ENCODE peak calls at places on chromosomes 6 and 20, in eight cellular contexts. One of them, this sample, is unnamed.

GRCh38 chr6:36737043-36737785 is 39.6 kb downstream of the RAB44 start:
- DNase-seq in G401: no peak
- DNase-seq in NCI-H748 treated with DMSO at 0.1 percent for 48 hours: no peak
- DNase-seq in iris pigment epithelial cell: no peak
- DNase-seq in NCI-H1417: no peak
- DNase-seq in fibroblast of the conjunctiva: no peak
- DNase-seq in kidney tubule cell: no peak
- DNase-seq in pons: no peak
- DNase-seq in this sample: no peak

GRCh38 chr6:77561768-77562314 is 91.0 kb upstream of the MEI4 start:
- DNase-seq in NCI-H1417: no peak
- DNase-seq in pons: no peak
- DNase-seq in iris pigment epithelial cell: no peak
- DNase-seq in fibroblast of the conjunctiva: no peak
- DNase-seq in NCI-H748 treated with DMSO at 0.1 percent for 48 hours: peak
- DNase-seq in kidney tubule cell: peak
- DNase-seq in G401: no peak
- DNase-seq in this sample: no peak

GRCh38 chr6:137921823-137922222 is 54.8 kb downstream of the TNFAIP3 start:
- DNase-seq in kidney tubule cell: no peak
- DNase-seq in NCI-H1417: no peak
- DNase-seq in G401: no peak
- DNase-seq in pons: no peak
- DNase-seq in iris pigment epithelial cell: no peak
- DNase-seq in fibroblast of the conjunctiva: no peak
- DNase-seq in NCI-H748 treated with DMSO at 0.1 percent for 48 hours: no peak
- DNase-seq in this sample: no peak

GRCh38 chr20:43711098-43711654 is 15.6 kb downstream of the GTSF1L start:
- DNase-seq in fibroblast of the conjunctiva: no peak
- DNase-seq in iris pigment epithelial cell: no peak
- DNase-seq in pons: no peak
- DNase-seq in NCI-H748 treated with DMSO at 0.1 percent for 48 hours: no peak
- DNase-seq in kidney tubule cell: no peak
- DNase-seq in G401: no peak
- DNase-seq in NCI-H1417: no peak
- DNase-seq in this sample: no peak

GRCh38 chr20:57860576-57860975 is 150.8 kb upstream of the PMEPA1 start:
- DNase-seq in G401: no peak
- DNase-seq in NCI-H748 treated with DMSO at 0.1 percent for 48 hours: no peak
- DNase-seq in kidney tubule cell: no peak
- DNase-seq in fibroblast of the conjunctiva: no peak
- DNase-seq in iris pigment epithelial cell: no peak
- DNase-seq in pons: no peak
- DNase-seq in NCI-H1417: no peak
- DNase-seq in this sample: no peak

GRCh38 chr6:113082691-113083090 is 735.6 kb downstream of the RFPL4B start:
- DNase-seq in fibroblast of the conjunctiva: no peak
- DNase-seq in NCI-H1417: no peak
- DNase-seq in pons: no peak
- DNase-seq in G401: no peak
- DNase-seq in NCI-H748 treated with DMSO at 0.1 percent for 48 hours: no peak
- DNase-seq in kidney tubule cell: peak
- DNase-seq in iris pigment epithelial cell: peak
- DNase-seq in this sample: peak

GRCh38 chr6:37137201-37137880 is 32.6 kb upstream of the PIM1 start:
- DNase-seq in NCI-H748 treated with DMSO at 0.1 percent for 48 hours: no peak
- DNase-seq in iris pigment epithelial cell: peak
- DNase-seq in fibroblast of the conjunctiva: peak
- DNase-seq in G401: peak
- DNase-seq in kidney tubule cell: peak
- DNase-seq in NCI-H1417: no peak
- DNase-seq in pons: no peak
- DNase-seq in this sample: peak

GRCh38 chr20:1150218-1150617 is 31.8 kb downstream of the PSMF1 start:
- DNase-seq in G401: no peak
- DNase-seq in NCI-H748 treated with DMSO at 0.1 percent for 48 hours: no peak
- DNase-seq in pons: no peak
- DNase-seq in iris pigment epithelial cell: peak
- DNase-seq in fibroblast of the conjunctiva: no peak
- DNase-seq in NCI-H1417: no peak
- DNase-seq in kidney tubule cell: peak
- DNase-seq in this sample: peak

GRCh38 chr6:11025911-11026635 is 18.0 kb downstream of the ELOVL2 start:
- DNase-seq in NCI-H748 treated with DMSO at 0.1 percent for 48 hours: no peak
- DNase-seq in G401: no peak
- DNase-seq in fibroblast of the conjunctiva: no peak
- DNase-seq in NCI-H1417: no peak
- DNase-seq in pons: no peak
- DNase-seq in iris pigment epithelial cell: no peak
- DNase-seq in kidney tubule cell: no peak
- DNase-seq in this sample: no peak

GRCh38 chr20:62149532-62150235 is 6.1 kb downstream of the SS18L1 start:
- DNase-seq in iris pigment epithelial cell: peak
- DNase-seq in G401: peak
- DNase-seq in kidney tubule cell: peak
- DNase-seq in NCI-H748 treated with DMSO at 0.1 percent for 48 hours: no peak
- DNase-seq in pons: peak
- DNase-seq in fibroblast of the conjunctiva: no peak
- DNase-seq in NCI-H1417: no peak
- DNase-seq in this sample: no peak

GRCh38 chr6:56683882-56684281 is 41.2 kb upstream of the DST start:
- DNase-seq in NCI-H748 treated with DMSO at 0.1 percent for 48 hours: no peak
- DNase-seq in fibroblast of the conjunctiva: peak
- DNase-seq in iris pigment epithelial cell: peak
- DNase-seq in G401: no peak
- DNase-seq in kidney tubule cell: peak
- DNase-seq in pons: no peak
- DNase-seq in NCI-H1417: no peak
- DNase-seq in this sample: peak

GRCh38 chr20:58078741-58079522 is 149.5 kb downstream of the ANKRD60 start:
- DNase-seq in iris pigment epithelial cell: peak
- DNase-seq in pons: no peak
- DNase-seq in NCI-H1417: no peak
- DNase-seq in G401: no peak
- DNase-seq in kidney tubule cell: peak
- DNase-seq in fibroblast of the conjunctiva: no peak
- DNase-seq in NCI-H748 treated with DMSO at 0.1 percent for 48 hours: no peak
- DNase-seq in this sample: peak

GRCh38 chr6:76682842-76683241 is 610.4 kb upstream of the IMPG1 start:
- DNase-seq in NCI-H1417: no peak
- DNase-seq in pons: no peak
- DNase-seq in kidney tubule cell: peak
- DNase-seq in iris pigment epithelial cell: peak
- DNase-seq in NCI-H748 treated with DMSO at 0.1 percent for 48 hours: no peak
- DNase-seq in fibroblast of the conjunctiva: no peak
- DNase-seq in G401: no peak
- DNase-seq in this sample: peak

GRCh38 chr6:111985202-111985731 is 68.6 kb upstream of the CCN6 start:
- DNase-seq in kidney tubule cell: peak
- DNase-seq in iris pigment epithelial cell: peak
- DNase-seq in NCI-H1417: no peak
- DNase-seq in fibroblast of the conjunctiva: peak
- DNase-seq in pons: no peak
- DNase-seq in NCI-H748 treated with DMSO at 0.1 percent for 48 hours: peak
- DNase-seq in G401: no peak
- DNase-seq in this sample: peak

GRCh38 chr6:112298816-112299281 is 44.5 kb upstream of the LAMA4 start:
- DNase-seq in NCI-H1417: no peak
- DNase-seq in kidney tubule cell: peak
- DNase-seq in pons: no peak
- DNase-seq in iris pigment epithelial cell: peak
- DNase-seq in G401: no peak
- DNase-seq in NCI-H748 treated with DMSO at 0.1 percent for 48 hours: no peak
- DNase-seq in fibroblast of the conjunctiva: peak
- DNase-seq in this sample: peak

GRCh38 chr6:47057830-47058540 is 15.9 kb upstream of the ADGRF1 start:
- DNase-seq in fibroblast of the conjunctiva: no peak
- DNase-seq in pons: no peak
- DNase-seq in NCI-H748 treated with DMSO at 0.1 percent for 48 hours: no peak
- DNase-seq in kidney tubule cell: peak
- DNase-seq in iris pigment epithelial cell: peak
- DNase-seq in NCI-H1417: no peak
- DNase-seq in G401: no peak
- DNase-seq in this sample: peak

GRCh38 chr6:111710439-111710838 is 104.8 kb upstream of the TRAF3IP2 start:
- DNase-seq in G401: no peak
- DNase-seq in pons: peak
- DNase-seq in fibroblast of the conjunctiva: no peak
- DNase-seq in NCI-H1417: peak
- DNase-seq in NCI-H748 treated with DMSO at 0.1 percent for 48 hours: no peak
- DNase-seq in iris pigment epithelial cell: no peak
- DNase-seq in kidney tubule cell: no peak
- DNase-seq in this sample: no peak

GRCh38 chr20:10665791-10666190 is 8.0 kb downstream of the JAG1 start:
- DNase-seq in NCI-H748 treated with DMSO at 0.1 percent for 48 hours: no peak
- DNase-seq in G401: no peak
- DNase-seq in NCI-H1417: no peak
- DNase-seq in fibroblast of the conjunctiva: no peak
- DNase-seq in pons: no peak
- DNase-seq in kidney tubule cell: no peak
- DNase-seq in iris pigment epithelial cell: peak
- DNase-seq in this sample: peak

GRCh38 chr20:61970357-61970756 is 95.3 kb downstream of the TAF4 start:
- DNase-seq in NCI-H748 treated with DMSO at 0.1 percent for 48 hours: no peak
- DNase-seq in kidney tubule cell: no peak
- DNase-seq in fibroblast of the conjunctiva: no peak
- DNase-seq in NCI-H1417: no peak
- DNase-seq in iris pigment epithelial cell: no peak
- DNase-seq in pons: peak
- DNase-seq in G401: no peak
- DNase-seq in this sample: no peak

GRCh38 chr6:29965873-29966601 is 23.7 kb downstream of the HLA-A start:
- DNase-seq in fibroblast of the conjunctiva: peak
- DNase-seq in NCI-H748 treated with DMSO at 0.1 percent for 48 hours: peak
- DNase-seq in G401: peak
- DNase-seq in kidney tubule cell: peak
- DNase-seq in iris pigment epithelial cell: no peak
- DNase-seq in pons: peak
- DNase-seq in NCI-H1417: peak
- DNase-seq in this sample: peak

This sample was measured in amniotic epithelial cell.